ENCODE peak calls at places on chromosomes 7 and 10, in nine cellular contexts. B, Q, E, S, R, L, Z, I and Y are unnamed samples.

GRCh38 chr10:69655124-69655867 is 25.2 kb downstream of the FAM241B start:
- DNase-seq in B (peak), Q (no peak), E (no peak), S (no peak), R (no peak), L (no peak), Z (no peak), I (no peak), Y (no peak)

GRCh38 chr10:133070402-133070801 is 17.3 kb upstream of the ADGRA1 start:
- DNase-seq in B (no peak), Q (no peak), E (no peak), S (no peak), R (no peak), L (no peak), Z (no peak), I (no peak), Y (no peak)

GRCh38 chr10:122514045-122514840 is 46.3 kb upstream of the DMBT1 start:
- DNase-seq in B (no peak), Q (no peak), E (peak), S (no peak), R (no peak), L (no peak), Z (peak), I (no peak), Y (no peak)

GRCh38 chr10:17262502-17262901 is 34.5 kb downstream of the VIM start:
- DNase-seq in B (no peak), Q (no peak), E (no peak), S (no peak), R (no peak), L (no peak), Z (no peak), I (no peak), Y (no peak)

GRCh38 chr7:138396251-138397070 is 63.6 kb upstream of the TRIM24 start:
- DNase-seq in B (no peak), Q (no peak), E (no peak), S (peak), R (no peak), L (no peak), Z (no peak), I (no peak), Y (no peak)

GRCh38 chr7:135602304-135602703 is 44.6 kb downstream of the NUP205 start:
- DNase-seq in B (no peak), Q (no peak), E (no peak), S (no peak), R (no peak), L (peak), Z (peak), I (no peak), Y (no peak)

GRCh38 chr7:101862280-101863220 is 45.1 kb downstream of the CUX1 start:
- DNase-seq in B (peak), Q (no peak), E (no peak), S (no peak), R (no peak), L (no peak), Z (no peak), I (no peak), Y (no peak)

GRCh38 chr7:50268990-50269389 is 35.5 kb upstream of the IKZF1 start:
- DNase-seq in B (no peak), Q (no peak), E (no peak), S (no peak), R (no peak), L (no peak), Z (no peak), I (no peak), Y (no peak)

GRCh38 chr10:1368772-1369171 is 312.6 kb downstream of the WDR37 start:
- DNase-seq in B (no peak), Q (no peak), E (no peak), S (no peak), R (no peak), L (no peak), Z (no peak), I (no peak), Y (no peak)

GRCh38 chr7:157035979-157036378 is 25.5 kb upstream of the MNX1 start:
- DNase-seq in B (no peak), Q (no peak), E (no peak), S (no peak), R (no peak), L (no peak), Z (no peak), I (no peak), Y (no peak)

GRCh38 chr7:157037028-157037427 is 26.6 kb upstream of the MNX1 start:
- DNase-seq in B (no peak), Q (no peak), E (no peak), S (peak), R (no peak), L (no peak), Z (no peak), I (no peak), Y (no peak)

GRCh38 chr7:157037635-157038034 is 27.2 kb upstream of the MNX1 start:
- DNase-seq in B (no peak), Q (no peak), E (no peak), S (no peak), R (no peak), L (no peak), Z (no peak), I (no peak), Y (no peak)

GRCh38 chr7:157033483-157034473 is 23.3 kb upstream of the MNX1 start:
- DNase-seq in B (no peak), Q (no peak), E (no peak), S (peak), R (no peak), L (no peak), Z (no peak), I (no peak), Y (no peak)

DNA sequence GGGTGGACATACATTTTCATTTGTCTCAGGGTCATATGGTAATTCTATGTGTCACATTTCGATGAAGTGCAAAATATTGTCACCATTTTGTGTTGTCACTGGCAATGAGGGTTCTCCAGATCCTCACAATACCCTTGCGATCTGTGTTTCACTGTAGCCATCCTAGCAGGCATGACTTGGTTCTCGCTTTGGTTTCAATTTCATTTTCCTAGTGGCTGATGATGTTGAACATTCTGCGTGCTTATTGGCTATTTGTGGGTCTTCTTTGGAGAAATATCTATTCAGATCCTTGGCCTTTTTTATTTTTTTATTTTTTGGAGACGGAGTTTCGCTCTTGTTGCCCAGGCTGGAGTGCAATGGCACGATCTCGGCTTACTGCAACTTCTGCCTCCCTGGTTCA is 24.8 kb upstream of the MNX1 start:
- DNase-seq in B (no peak), Q (no peak), E (no peak), S (no peak), R (no peak), L (no peak), Z (no peak), I (no peak), Y (no peak)
- TF ChIP-seq CTCF in B (no peak), Q (no peak), E (no peak), S (no peak), R (no peak), L (no peak), Z (no peak), I (no peak), Y (no peak)

DNA sequence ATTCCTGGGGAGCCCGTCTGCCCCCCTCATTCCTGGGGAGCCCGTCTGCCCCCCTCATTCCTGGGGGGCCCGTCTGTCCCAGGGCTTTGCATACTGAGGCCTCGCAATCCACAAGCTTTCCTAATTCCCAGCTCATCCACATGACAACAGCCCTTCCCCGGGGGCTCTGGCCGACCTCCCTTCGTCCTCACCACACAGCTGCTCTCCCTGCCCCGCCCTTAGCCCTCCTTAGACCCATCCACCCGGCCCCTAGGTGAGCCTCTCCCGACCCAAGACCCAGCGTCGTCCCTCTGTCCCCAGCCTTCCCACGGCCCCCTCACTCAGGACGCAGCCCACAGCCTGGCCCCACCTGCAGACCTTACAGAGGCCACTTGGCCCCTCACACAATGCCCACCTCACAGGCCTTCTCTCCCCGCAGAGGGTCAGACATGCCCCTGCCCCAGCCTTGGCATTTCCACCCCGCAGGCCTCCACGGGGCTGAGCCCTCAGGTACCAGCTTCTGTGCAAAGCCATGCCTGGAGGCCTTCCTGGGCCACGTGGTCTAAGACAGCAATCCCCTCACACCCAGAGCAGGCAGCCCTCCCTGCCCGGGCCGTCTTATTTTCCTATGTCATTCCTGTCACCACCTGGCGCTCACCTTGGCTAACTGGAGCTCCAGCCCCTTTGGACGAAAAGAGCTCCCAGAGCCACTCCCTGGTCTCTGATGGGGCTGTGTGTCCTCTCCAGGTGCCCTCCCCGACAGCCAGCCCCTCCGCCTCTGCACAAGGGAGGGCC is 3.5 kb upstream of the FAM20C start:
- DNase-seq in B (no peak), Q (no peak), E (no peak), S (no peak), R (no peak), L (no peak), Z (no peak), I (no peak), Y (no peak)
- H3K4me3 ChIP-seq in B (no peak), Q (no peak), E (no peak), S (no peak), R (no peak), L (no peak), Z (no peak), I (no peak), Y (no peak)

GRCh38 chr10:126101744-126102143 is 205.4 kb downstream of the FANK1 start:
- DNase-seq in B (no peak), Q (no peak), E (no peak), S (no peak), R (no peak), L (no peak), Z (no peak), I (no peak), Y (no peak)

GRCh38 chr10:126092806-126093205 is 196.4 kb downstream of the FANK1 start:
- DNase-seq in B (no peak), Q (no peak), E (peak), S (no peak), R (no peak), L (no peak), Z (peak), I (no peak), Y (peak)

GRCh38 chr10:126094537-126094936 is 198.2 kb downstream of the FANK1 start:
- DNase-seq in B (no peak), Q (no peak), E (peak), S (no peak), R (no peak), L (peak), Z (no peak), I (no peak), Y (no peak)

GRCh38 chr10:126098216-126098561 is 201.8 kb downstream of the FANK1 start:
- DNase-seq in B (no peak), Q (no peak), E (no peak), S (no peak), R (no peak), L (no peak), Z (no peak), I (no peak), Y (no peak)

DNA sequence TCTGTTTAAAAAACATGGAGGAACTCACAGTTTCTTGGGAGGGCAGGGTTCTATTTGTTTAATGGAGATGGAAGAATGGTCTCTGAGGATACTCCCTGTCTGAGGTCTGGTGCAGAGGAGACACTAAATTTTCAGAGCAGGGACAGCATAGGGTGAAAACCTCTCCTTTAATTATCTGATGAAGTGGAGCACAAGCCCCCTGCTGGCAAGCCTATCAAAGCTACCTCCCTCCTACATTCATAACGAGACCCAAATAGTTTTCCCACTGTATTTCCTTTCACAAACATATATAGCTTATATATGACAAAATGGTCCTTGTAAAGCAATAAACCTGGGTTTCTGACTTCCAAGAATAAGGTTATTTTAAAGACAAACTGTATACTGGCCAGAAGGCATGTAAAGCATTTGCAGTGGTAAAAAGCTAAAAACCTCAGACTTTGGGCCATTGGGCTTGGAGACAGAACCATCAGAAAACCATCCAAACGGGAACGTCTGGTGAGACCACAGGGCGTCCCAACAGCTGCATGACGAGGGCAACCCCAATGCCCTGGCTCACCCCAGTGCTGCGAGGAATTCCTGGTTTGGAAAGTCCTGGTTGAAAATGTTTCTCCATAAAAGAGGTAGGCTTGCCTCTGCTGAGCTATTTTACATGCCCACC is 201.3 kb downstream of the FANK1 start:
- DNase-seq in B (no peak), Q (no peak), E (no peak), S (no peak), R (no peak), L (no peak), Z (no peak), I (no peak), Y (no peak)
- TF ChIP-seq CTCF in B (no peak), Q (no peak), E (peak), S (peak), R (no peak), L (peak), Z (no peak), I (no peak), Y (no peak)

DNA sequence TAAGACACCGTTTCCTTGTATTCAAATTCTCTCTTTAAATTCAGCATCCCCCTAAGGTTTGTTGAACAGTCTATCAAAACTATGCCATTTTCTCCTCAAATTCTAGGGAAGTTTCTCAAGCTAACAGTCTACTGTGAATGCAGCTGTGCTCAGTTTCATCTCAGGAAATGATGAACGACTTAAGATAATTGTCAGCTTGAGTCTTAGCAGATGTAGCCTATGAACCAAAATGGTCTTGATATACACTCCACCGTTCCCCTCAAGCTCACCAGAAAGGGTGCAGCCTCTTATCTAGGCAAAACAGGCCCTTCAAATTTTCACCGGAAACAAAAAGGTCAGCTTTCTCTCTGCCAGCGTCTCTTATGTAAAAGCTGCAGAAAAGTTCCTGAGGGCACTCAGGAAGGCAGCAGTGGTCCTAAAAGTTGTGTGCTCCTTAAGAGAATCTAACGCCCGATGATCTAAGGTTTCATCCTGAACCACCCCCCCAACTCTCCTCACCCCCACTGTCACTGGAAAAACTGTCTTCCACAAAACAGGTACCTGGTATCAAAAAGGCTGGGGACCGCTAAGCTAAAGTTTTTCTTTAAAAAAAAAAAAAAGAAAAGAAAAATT is 2.1 kb downstream of the DNAJC9 start:
- DNase-seq in B (no peak), Q (no peak), E (no peak), S (no peak), R (no peak), L (no peak), Z (no peak), I (no peak), Y (no peak)
- H3K4me3 ChIP-seq in B (no peak), Q (no peak), E (peak), S (peak), R (no peak), L (peak), Z (peak), I (no peak), Y (peak)

GRCh38 chr7:46129831-46130230 is 208.8 kb upstream of the IGFBP3 start:
- DNase-seq in B (no peak), Q (no peak), E (no peak), S (no peak), R (no peak), L (no peak), Z (peak), I (no peak), Y (no peak)
- TF ChIP-seq CTCF in B (no peak), Q (no peak), E (no peak), S (no peak), R (no peak), L (peak), Z (peak), I (no peak), Y (no peak)

GRCh38 chr7:102912742-102913141 is at the start of gene LRRC17:
- DNase-seq in B (no peak), Q (no peak), E (peak), S (no peak), R (peak), L (peak), Z (peak), I (no peak), Y (peak)

GRCh38 chr7:102916426-102916825 is 3.6 kb downstream of the LRRC17 start:
- DNase-seq in B (no peak), Q (no peak), E (peak), S (no peak), R (no peak), L (no peak), Z (peak), I (no peak), Y (peak)

GRCh38 chr7:102914585-102914984 is 1.8 kb downstream of the LRRC17 start:
- DNase-seq in B (no peak), Q (peak), E (peak), S (no peak), R (peak), L (no peak), Z (peak), I (no peak), Y (no peak)

GRCh38 chr7:102916881-102917280 is 4.1 kb downstream of the LRRC17 start:
- DNase-seq in B (no peak), Q (no peak), E (peak), S (no peak), R (no peak), L (no peak), Z (peak), I (no peak), Y (no peak)

DNA sequence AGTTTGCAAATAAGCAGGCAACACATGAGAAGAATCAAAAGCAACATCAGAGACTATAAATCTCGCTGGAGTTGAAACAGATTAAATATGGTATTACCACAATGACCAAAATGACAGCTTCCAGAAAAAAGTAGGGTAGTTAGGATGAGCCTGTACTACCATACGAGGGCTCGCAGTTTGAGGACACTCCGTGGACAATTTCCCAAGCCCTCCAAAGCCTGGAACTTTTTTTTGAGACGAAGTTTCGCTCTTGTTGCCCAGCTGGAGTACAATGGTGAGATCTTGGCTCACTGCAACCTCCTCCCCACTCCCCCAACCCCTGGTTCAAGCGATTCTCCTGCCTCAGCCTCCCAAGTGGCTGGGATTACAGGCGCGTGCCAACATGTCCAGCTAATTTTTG is 1.0 kb downstream of the LRRC17 start:
- DNase-seq in B (no peak), Q (no peak), E (peak), S (no peak), R (no peak), L (no peak), Z (peak), I (no peak), Y (no peak)
- H3K4me3 ChIP-seq in B (peak), Q (peak), E (peak), S (no peak), R (peak), L (no peak), Z (peak), I (peak), Y (peak)